ENCODE peak calls at places on chromosomes 12 and 14, in six cellular contexts. Y, U, Q, G, I and Z are unnamed samples.

GRCh38 chr14:23057757-23058653 is 685 bp upstream of the CDH24 start:
- DNase-seq in Y (no peak), U (peak; percentile 83), Q (peak; percentile 73), G (peak; percentile 93), I (peak; percentile 88), Z (no peak)

GRCh38 chr12:119803391-119803791 is 73.7 kb downstream of the CIT start:
- DNase-seq in Y (peak; percentile 31), U (no peak), Q (peak; percentile 13), G (no peak), I (no peak), Z (no peak)

GRCh38 chr12:129145381-129145780 is 292.1 kb downstream of the GLT1D1 start:
- DNase-seq in Y (no peak), U (no peak), Q (no peak), G (no peak), I (no peak), Z (no peak)

GRCh38 chr14:32710351-32711102 is 228.2 kb upstream of the NPAS3 start:
- DNase-seq in Y (no peak), U (no peak), Q (peak; percentile 22), G (no peak), I (peak; percentile 10), Z (no peak)

GRCh38 chr14:68949236-68949965 is 29.7 kb downstream of the ACTN1 start:
- DNase-seq in Y (no peak), U (no peak), Q (peak; percentile 76), G (no peak), I (peak; percentile 49), Z (no peak)

GRCh38 chr14:104979758-104980591 is 1.8 kb upstream of the AHNAK2 start:
- DNase-seq in Y (peak; percentile 37), U (no peak), Q (peak; percentile 57), G (no peak), I (peak; percentile 63), Z (no peak)

GRCh38 chr14:67170706-67171105 is 18.5 kb upstream of the GARIN2 start:
- DNase-seq in Y (no peak), U (no peak), Q (no peak), G (no peak), I (no peak), Z (no peak)

GRCh38 chr14:28754209-28754985 is 12.2 kb upstream of the FOXG1 start:
- DNase-seq in Y (no peak), U (no peak), Q (peak; percentile 44), G (no peak), I (peak; percentile 72), Z (no peak)

GRCh38 chr12:2248087-2248900 is 195.5 kb downstream of the CACNA1C start:
- DNase-seq in Y (no peak), U (no peak), Q (no peak), G (no peak), I (peak; percentile 76), Z (no peak)